ENCODE peak calls at places on chromosomes 2 and 18, in five cellular contexts. One of them, this sample, is unnamed.
A peak's percentile ranks its signal among the peaks of the same experiment; 100 is the strongest.

GRCh38 chr2:172735646-172736418 is at the start of gene RAPGEF4:
- DNase-seq in cardiac fibroblast: no peak
- DNase-seq in gastrocnemius medialis: no peak
- DNase-seq in GM23248: peak; percentile 49
- DNase-seq in CD8-positive, alpha-beta T cell: no peak
- DNase-seq in this sample: no peak

GRCh38 chr2:61785583-61785982 is 68.3 kb downstream of the FAM161A start:
- DNase-seq in CD8-positive, alpha-beta T cell: no peak
- DNase-seq in cardiac fibroblast: no peak
- DNase-seq in GM23248: no peak
- DNase-seq in gastrocnemius medialis: no peak
- DNase-seq in this sample: no peak

GRCh38 chr2:127128508-127128907 is 21.6 kb upstream of the BIN1 start:
- DNase-seq in GM23248: no peak
- DNase-seq in cardiac fibroblast: no peak
- DNase-seq in CD8-positive, alpha-beta T cell: no peak
- DNase-seq in gastrocnemius medialis: no peak
- DNase-seq in this sample: peak; percentile 40

GRCh38 chr2:11024010-11024615 is 112.4 kb downstream of the KCNF1 start:
- DNase-seq in CD8-positive, alpha-beta T cell: no peak
- DNase-seq in gastrocnemius medialis: no peak
- DNase-seq in cardiac fibroblast: no peak
- DNase-seq in GM23248: peak; percentile 26
- DNase-seq in this sample: no peak

GRCh38 chr2:152222975-152223638 is 47.5 kb upstream of the STAM2 start:
- DNase-seq in CD8-positive, alpha-beta T cell: no peak
- DNase-seq in cardiac fibroblast: peak; percentile 96
- DNase-seq in gastrocnemius medialis: peak; percentile 32
- DNase-seq in GM23248: peak; percentile 82
- DNase-seq in this sample: no peak

GRCh38 chr2:66555076-66555475 is 120.2 kb downstream of the MEIS1 start:
- DNase-seq in GM23248: no peak
- DNase-seq in gastrocnemius medialis: no peak
- DNase-seq in cardiac fibroblast: peak; percentile 74
- DNase-seq in CD8-positive, alpha-beta T cell: no peak
- DNase-seq in this sample: no peak

GRCh38 chr2:196262606-196263005 is 91.2 kb upstream of the STK17B start:
- DNase-seq in gastrocnemius medialis: no peak
- DNase-seq in GM23248: no peak
- DNase-seq in CD8-positive, alpha-beta T cell: no peak
- DNase-seq in cardiac fibroblast: no peak
- DNase-seq in this sample: no peak

GRCh38 chr2:228592925-228593324 is 411.4 kb upstream of the SPHKAP start:
- DNase-seq in GM23248: no peak
- DNase-seq in CD8-positive, alpha-beta T cell: no peak
- DNase-seq in gastrocnemius medialis: no peak
- DNase-seq in cardiac fibroblast: no peak
- DNase-seq in this sample: no peak

GRCh38 chr2:10434885-10435419 is 13.2 kb downstream of the ODC1 start:
- DNase-seq in gastrocnemius medialis: peak; percentile 29
- DNase-seq in CD8-positive, alpha-beta T cell: peak; percentile 68
- DNase-seq in cardiac fibroblast: peak; percentile 74
- DNase-seq in GM23248: peak; percentile 81
- DNase-seq in this sample: no peak

GRCh38 chr2:68157002-68157401 is 686 bp upstream of the PNO1 start:
- DNase-seq in cardiac fibroblast: no peak
- DNase-seq in gastrocnemius medialis: no peak
- DNase-seq in CD8-positive, alpha-beta T cell: no peak
- DNase-seq in GM23248: peak; percentile 69
- DNase-seq in this sample: no peak

GRCh38 chr2:160612266-160612864 is 118.8 kb upstream of the RBMS1 start:
- DNase-seq in cardiac fibroblast: peak; percentile 59
- DNase-seq in CD8-positive, alpha-beta T cell: no peak
- DNase-seq in gastrocnemius medialis: no peak
- DNase-seq in GM23248: peak; percentile 77
- DNase-seq in this sample: no peak

GRCh38 chr2:37833420-37833819 is 91.7 kb upstream of the RMDN2 start:
- DNase-seq in cardiac fibroblast: no peak
- DNase-seq in GM23248: peak; percentile 18
- DNase-seq in CD8-positive, alpha-beta T cell: no peak
- DNase-seq in gastrocnemius medialis: no peak
- DNase-seq in this sample: peak; percentile 59

GRCh38 chr2:214376631-214377624 is 33.9 kb upstream of the VWC2L start:
- DNase-seq in gastrocnemius medialis: no peak
- DNase-seq in cardiac fibroblast: no peak
- DNase-seq in CD8-positive, alpha-beta T cell: no peak
- DNase-seq in GM23248: peak; percentile 20
- DNase-seq in this sample: no peak

GRCh38 chr2:46075848-46076247 is 221.4 kb upstream of the EPAS1 start:
- DNase-seq in cardiac fibroblast: no peak
- DNase-seq in gastrocnemius medialis: no peak
- DNase-seq in CD8-positive, alpha-beta T cell: no peak
- DNase-seq in GM23248: peak; percentile 45
- DNase-seq in this sample: no peak

GRCh38 chr2:217396165-217396564 is 536.3 kb upstream of the TNP1 start:
- DNase-seq in gastrocnemius medialis: no peak
- DNase-seq in cardiac fibroblast: no peak
- DNase-seq in CD8-positive, alpha-beta T cell: no peak
- DNase-seq in GM23248: peak; percentile 85
- DNase-seq in this sample: no peak

GRCh38 chr2:105888625-105889024 is 143.9 kb downstream of the NCK2 start:
- DNase-seq in gastrocnemius medialis: no peak
- DNase-seq in cardiac fibroblast: no peak
- DNase-seq in CD8-positive, alpha-beta T cell: no peak
- DNase-seq in GM23248: peak; percentile 9
- DNase-seq in this sample: no peak

GRCh38 chr18:75455249-75456183 is 28.0 kb upstream of the SMIM21 start:
- DNase-seq in gastrocnemius medialis: no peak
- DNase-seq in CD8-positive, alpha-beta T cell: no peak
- DNase-seq in GM23248: peak; percentile 51
- DNase-seq in cardiac fibroblast: peak; percentile 25
- DNase-seq in this sample: no peak

GRCh38 chr2:55809875-55810620 is 113.5 kb downstream of the EFEMP1 start:
- DNase-seq in gastrocnemius medialis: no peak
- DNase-seq in cardiac fibroblast: peak; percentile 93
- DNase-seq in GM23248: peak; percentile 68
- DNase-seq in CD8-positive, alpha-beta T cell: no peak
- DNase-seq in this sample: no peak

GRCh38 chr18:2412261-2412660 is 159.0 kb downstream of the METTL4 start:
- DNase-seq in GM23248: no peak
- DNase-seq in gastrocnemius medialis: no peak
- DNase-seq in CD8-positive, alpha-beta T cell: no peak
- DNase-seq in cardiac fibroblast: no peak
- DNase-seq in this sample: no peak

GRCh38 chr18:28087173-28087563 is 89.8 kb downstream of the CDH2 start:
- DNase-seq in GM23248: peak; percentile 59
- DNase-seq in cardiac fibroblast: peak; percentile 55
- DNase-seq in CD8-positive, alpha-beta T cell: no peak
- DNase-seq in gastrocnemius medialis: no peak
- DNase-seq in this sample: no peak

GRCh38 chr2:184067502-184067901 is 530.8 kb upstream of the ZNF804A start:
- DNase-seq in CD8-positive, alpha-beta T cell: no peak
- DNase-seq in gastrocnemius medialis: no peak
- DNase-seq in cardiac fibroblast: no peak
- DNase-seq in GM23248: no peak
- DNase-seq in this sample: no peak

GRCh38 chr18:13219576-13219975 is 1.0 kb downstream of the LDLRAD4 start:
- DNase-seq in GM23248: no peak
- DNase-seq in CD8-positive, alpha-beta T cell: no peak
- DNase-seq in gastrocnemius medialis: no peak
- DNase-seq in cardiac fibroblast: no peak
- DNase-seq in this sample: no peak

GRCh38 chr18:35267809-35268208 is 22.2 kb downstream of the ZSCAN30 start:
- DNase-seq in cardiac fibroblast: no peak
- DNase-seq in GM23248: no peak
- DNase-seq in gastrocnemius medialis: no peak
- DNase-seq in CD8-positive, alpha-beta T cell: no peak
- DNase-seq in this sample: no peak

GRCh38 chr18:43826215-43826614 is 548.9 kb upstream of the SYT4 start:
- DNase-seq in gastrocnemius medialis: no peak
- DNase-seq in CD8-positive, alpha-beta T cell: no peak
- DNase-seq in GM23248: no peak
- DNase-seq in cardiac fibroblast: no peak
- DNase-seq in this sample: no peak

GRCh38 chr2:74146929-74147728 is 583 bp downstream of the BOLA3 start:
- DNase-seq in CD8-positive, alpha-beta T cell: no peak
- DNase-seq in cardiac fibroblast: peak; percentile 39
- DNase-seq in gastrocnemius medialis: no peak
- DNase-seq in GM23248: peak; percentile 80
- DNase-seq in this sample: no peak

GRCh38 chr2:143209570-143210445 is 80.6 kb downstream of the ARHGAP15 start:
- DNase-seq in GM23248: no peak
- DNase-seq in CD8-positive, alpha-beta T cell: no peak
- DNase-seq in gastrocnemius medialis: no peak
- DNase-seq in cardiac fibroblast: no peak
- DNase-seq in this sample: no peak

DNA sequence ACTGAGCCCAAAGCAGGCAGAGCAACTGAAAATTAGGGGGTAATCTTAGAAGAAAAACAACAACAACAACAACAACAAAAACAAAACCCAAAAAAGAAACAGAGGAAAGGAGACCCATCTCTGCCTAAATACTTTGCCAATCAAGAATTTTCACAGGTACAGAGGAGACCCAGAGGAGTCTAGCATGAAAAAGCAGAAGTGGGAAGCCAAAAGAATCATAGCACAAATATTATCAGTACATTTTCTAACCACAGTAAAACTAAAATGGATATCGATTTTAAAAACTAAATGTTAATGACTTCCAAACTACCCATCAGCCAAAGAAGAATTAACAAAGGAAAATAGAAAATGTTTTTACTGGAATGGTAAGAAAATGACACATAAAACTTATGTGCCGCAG is 148.1 kb downstream of the BAZ2B start:
- DNase-seq in CD8-positive, alpha-beta T cell: no peak
- DNase-seq in GM23248: no peak
- DNase-seq in gastrocnemius medialis: no peak
- DNase-seq in cardiac fibroblast: no peak
- DNase-seq in this sample: no peak
- H3K4me3 ChIP-seq in CD8-positive, alpha-beta T cell: no peak overlapping the region
- H3K4me3 ChIP-seq in GM23248: no peak overlapping the region
- H3K4me3 ChIP-seq in gastrocnemius medialis: no peak overlapping the region
- H3K4me3 ChIP-seq in cardiac fibroblast: no peak overlapping the region
- H3K4me3 ChIP-seq in this sample: no peak overlapping the region

DNA sequence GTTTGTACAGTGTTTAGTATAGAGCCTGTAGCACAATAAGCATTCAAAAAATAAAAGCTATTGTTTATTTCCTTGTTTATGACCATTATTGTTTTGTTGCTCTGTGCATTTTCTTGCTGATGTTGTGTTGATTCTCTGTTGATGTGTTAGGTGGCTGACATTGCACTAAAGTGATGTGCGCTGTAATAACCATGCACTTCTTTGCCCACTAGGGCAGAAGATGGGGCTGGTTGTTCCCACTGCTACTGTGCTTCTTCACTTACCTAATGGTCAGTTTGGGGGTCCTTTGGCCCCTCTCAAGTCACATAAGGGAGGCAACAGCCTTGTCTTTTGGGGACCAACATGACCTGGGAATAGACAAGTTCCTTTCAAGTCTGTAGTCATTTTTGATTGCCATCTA is 6.0 kb downstream of the SCG2 start:
- DNase-seq in GM23248: no peak
- DNase-seq in CD8-positive, alpha-beta T cell: no peak
- DNase-seq in gastrocnemius medialis: no peak
- DNase-seq in cardiac fibroblast: no peak
- DNase-seq in this sample: no peak
- H3K4me3 ChIP-seq in GM23248: no peak overlapping the region
- H3K4me3 ChIP-seq in CD8-positive, alpha-beta T cell: no peak overlapping the region
- H3K4me3 ChIP-seq in gastrocnemius medialis: no peak overlapping the region
- H3K4me3 ChIP-seq in cardiac fibroblast: no peak overlapping the region
- H3K4me3 ChIP-seq in this sample: no peak overlapping the region

GRCh38 chr2:163697846-163698637 is 37.8 kb downstream of the FIGN start:
- DNase-seq in GM23248: no peak
- DNase-seq in cardiac fibroblast: no peak
- DNase-seq in CD8-positive, alpha-beta T cell: no peak
- DNase-seq in gastrocnemius medialis: no peak
- DNase-seq in this sample: no peak
- H3K4me3 ChIP-seq in GM23248: no peak overlapping the region
- H3K4me3 ChIP-seq in cardiac fibroblast: no peak overlapping the region
- H3K4me3 ChIP-seq in CD8-positive, alpha-beta T cell: no peak overlapping the region
- H3K4me3 ChIP-seq in gastrocnemius medialis: no peak overlapping the region
- H3K4me3 ChIP-seq in this sample: no peak overlapping the region

GRCh38 chr2:41955641-41956040 is 92.2 kb upstream of the PKDCC start:
- DNase-seq in gastrocnemius medialis: no peak
- DNase-seq in GM23248: no peak
- DNase-seq in CD8-positive, alpha-beta T cell: no peak
- DNase-seq in cardiac fibroblast: no peak
- DNase-seq in this sample: peak; percentile 72

GRCh38 chr2:41950440-41950960 is 97.3 kb upstream of the PKDCC start:
- DNase-seq in gastrocnemius medialis: no peak
- DNase-seq in GM23248: no peak
- DNase-seq in cardiac fibroblast: no peak
- DNase-seq in CD8-positive, alpha-beta T cell: no peak
- DNase-seq in this sample: no peak

GRCh38 chr2:41958775-41959174 is 89.0 kb upstream of the PKDCC start:
- DNase-seq in CD8-positive, alpha-beta T cell: no peak
- DNase-seq in gastrocnemius medialis: no peak
- DNase-seq in GM23248: no peak
- DNase-seq in cardiac fibroblast: no peak
- DNase-seq in this sample: no peak

GRCh38 chr2:41957431-41957830 is 90.4 kb upstream of the PKDCC start:
- DNase-seq in gastrocnemius medialis: no peak
- DNase-seq in GM23248: no peak
- DNase-seq in CD8-positive, alpha-beta T cell: no peak
- DNase-seq in cardiac fibroblast: no peak
- DNase-seq in this sample: no peak

DNA sequence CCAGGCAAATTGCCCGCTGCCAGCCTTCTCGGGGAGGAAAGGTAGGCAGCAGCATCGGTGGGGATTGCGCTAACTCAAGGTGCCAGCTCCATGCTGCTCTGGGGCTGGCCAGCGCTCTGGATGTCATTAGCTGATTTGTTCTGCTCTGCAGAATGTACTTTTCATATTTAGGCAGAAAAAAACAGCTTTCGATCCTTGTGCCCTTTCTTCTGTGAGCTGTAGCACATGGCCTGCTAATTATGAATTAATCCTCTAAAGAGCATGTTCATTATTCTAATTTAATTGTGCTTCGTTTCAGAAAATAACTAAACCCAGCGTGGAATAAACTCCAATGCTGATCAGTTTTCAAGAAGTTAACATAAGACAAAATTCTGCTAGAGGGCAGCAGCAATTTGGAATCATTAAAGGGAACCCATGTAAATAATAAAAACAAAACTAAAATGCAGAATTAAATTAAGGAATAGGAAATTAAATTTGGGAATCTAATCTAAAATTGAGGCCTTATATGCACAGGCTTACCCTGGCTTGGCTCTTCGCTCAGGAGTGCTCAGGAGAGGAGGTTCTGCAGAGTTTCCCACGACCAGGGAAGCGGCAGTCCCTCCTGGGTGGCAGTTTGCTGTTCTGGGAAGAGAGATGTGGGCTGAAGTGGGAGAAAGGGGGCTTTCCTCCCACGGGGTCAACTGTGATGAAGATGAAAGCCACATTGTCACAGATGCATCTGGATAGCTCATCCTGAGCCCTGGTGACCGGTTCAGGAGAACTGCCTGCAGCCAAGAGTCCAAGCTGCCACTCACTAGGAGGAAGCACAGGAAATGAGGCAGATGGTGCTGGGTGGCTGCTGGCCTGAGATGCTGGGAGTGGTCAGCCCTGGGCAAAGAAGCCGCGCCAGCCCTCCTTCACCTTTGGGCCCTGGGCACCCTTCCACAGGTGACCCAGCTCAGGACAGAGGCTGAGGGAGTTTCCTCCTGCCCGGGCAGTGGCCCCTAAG is 93.2 kb upstream of the PKDCC start:
- DNase-seq in CD8-positive, alpha-beta T cell: no peak
- DNase-seq in cardiac fibroblast: no peak
- DNase-seq in GM23248: no peak
- DNase-seq in gastrocnemius medialis: no peak
- DNase-seq in this sample: no peak
- H3K4me3 ChIP-seq in CD8-positive, alpha-beta T cell: no peak overlapping the region
- H3K4me3 ChIP-seq in cardiac fibroblast: no peak overlapping the region
- H3K4me3 ChIP-seq in GM23248: no peak overlapping the region
- H3K4me3 ChIP-seq in gastrocnemius medialis: no peak overlapping the region
- H3K4me3 ChIP-seq in this sample: no peak overlapping the region

This sample was measured in GM12864.